ENCODE peak calls at places on chromosomes 3 and 15, in nine cellular contexts. O, Z, J, D, E, H, S, R and I are unnamed samples.

GRCh38 chr15:65042776-65043322 is 2.3 kb upstream of the SLC51B start:
- DNase-seq in D (no peak), S (no peak), Z (no peak), H (no peak), O (no peak), J (no peak), E (no peak), R (no peak), I (no peak)

GRCh38 chr15:60580650-60581415 is 101.9 kb upstream of the ICE2 start:
- DNase-seq in H (no peak), J (peak), D (no peak), Z (no peak), R (no peak), S (no peak), E (no peak), O (peak), I (no peak)

GRCh38 chr3:134250717-134251220 is at the start of gene RYK:
- DNase-seq in D (peak), H (peak), E (peak), S (peak), J (peak), Z (peak), R (peak), O (peak), I (peak)

GRCh38 chr3:20197775-20198174 is 11.8 kb upstream of the SGO1 start:
- DNase-seq in D (no peak), H (no peak), J (no peak), R (no peak), S (no peak), E (no peak), Z (no peak), O (no peak), I (no peak)

GRCh38 chr3:182618981-182619591 is 174.2 kb upstream of the ATP11B start:
- DNase-seq in D (no peak), S (no peak), Z (no peak), J (no peak), E (no peak), R (peak), O (no peak), H (no peak), I (no peak)

GRCh38 chr3:129122697-129123055 is 1.1 kb upstream of the RAB43 start:
- DNase-seq in E (no peak), R (peak), H (no peak), Z (no peak), O (no peak), S (no peak), D (no peak), J (peak), I (no peak)

GRCh38 chr3:49158108-49158709 is 7.9 kb downstream of the CCDC71 start:
- DNase-seq in E (no peak), J (no peak), R (no peak), S (no peak), Z (peak), D (no peak), O (peak), H (no peak), I (no peak)

GRCh38 chr3:19029837-19030835 is 118.2 kb upstream of the KCNH8 start:
- DNase-seq in R (no peak), Z (no peak), J (no peak), S (no peak), H (no peak), D (no peak), E (no peak), O (no peak), I (no peak)

GRCh38 chr15:52652984-52653383 is 26.2 kb downstream of the ATOSA start:
- DNase-seq in Z (no peak), R (no peak), J (no peak), S (no peak), D (no peak), H (no peak), O (no peak), E (no peak), I (no peak)

GRCh38 chr3:175338775-175339535 is 479.8 kb downstream of the NAALADL2 start:
- DNase-seq in H (no peak), O (no peak), S (no peak), D (no peak), J (no peak), Z (no peak), R (peak), E (peak), I (peak)

GRCh38 chr3:109702252-109702651 is 364.9 kb upstream of the DPPA4 start:
- DNase-seq in J (no peak), R (peak), Z (no peak), E (no peak), S (no peak), O (no peak), D (no peak), H (no peak), I (no peak)

GRCh38 chr15:78272326-78272725 is 8.0 kb downstream of the DNAJA4 start:
- DNase-seq in E (no peak), H (no peak), S (no peak), Z (no peak), O (no peak), J (peak), R (no peak), D (no peak), I (no peak)

GRCh38 chr3:167480748-167481147 is 6.9 kb upstream of the SERPINI2 start:
- DNase-seq in E (no peak), S (no peak), J (no peak), R (no peak), H (no peak), D (no peak), O (no peak), Z (no peak), I (no peak)

GRCh38 chr15:63075072-63075995 is 32.8 kb downstream of the TPM1 start:
- DNase-seq in O (no peak), E (no peak), S (no peak), H (no peak), D (no peak), R (no peak), Z (no peak), J (no peak), I (no peak)

GRCh38 chr3:156603379-156604017 is 48.6 kb upstream of the SSR3 start:
- DNase-seq in Z (no peak), S (no peak), R (no peak), E (no peak), H (no peak), J (no peak), D (no peak), O (no peak), I (no peak)

GRCh38 chr3:26345613-26346012 is 277.0 kb upstream of the LRRC3B start:
- DNase-seq in R (no peak), O (no peak), D (no peak), H (no peak), S (no peak), E (no peak), Z (no peak), J (no peak), I (no peak)

GRCh38 chr15:48865387-48866079 is 12.4 kb upstream of the EID1 start:
- DNase-seq in E (no peak), R (peak), J (peak), D (no peak), H (no peak), S (no peak), O (no peak), Z (no peak), I (no peak)

GRCh38 chr15:20340931-20341661 is 200.5 kb downstream of the GOLGA6L6 start:
- DNase-seq in O (no peak), S (peak), R (peak), J (no peak), E (peak), D (no peak), H (no peak), Z (no peak), I (no peak)

GRCh38 chr15:67901922-67902321 is 62.1 kb upstream of the RNU6-1 start:
- DNase-seq in Z (no peak), O (no peak), E (no peak), J (no peak), D (no peak), H (no peak), S (no peak), R (no peak), I (no peak)

GRCh38 chr3:197811343-197811742 is 20.3 kb downstream of the LRCH3 start:
- DNase-seq in E (peak), J (peak), S (no peak), Z (no peak), O (no peak), R (peak), H (no peak), D (peak), I (no peak)

GRCh38 chr3:41690766-41691563 is 270.9 kb downstream of the ULK4 start:
- DNase-seq in S (no peak), O (no peak), R (no peak), H (no peak), J (no peak), E (no peak), D (no peak), Z (no peak), I (peak)

GRCh38 chr3:176905331-176905730 is 292.0 kb downstream of the TBL1XR1 start:
- DNase-seq in H (no peak), E (no peak), D (no peak), O (no peak), R (no peak), S (no peak), J (no peak), Z (no peak), I (peak)

GRCh38 chr3:182725372-182726251 is 67.7 kb upstream of the ATP11B start:
- DNase-seq in Z (no peak), R (peak), E (no peak), H (no peak), J (peak), S (no peak), D (no peak), O (no peak), I (no peak)

GRCh38 chr3:142975316-142975995 is 12.0 kb upstream of the PAQR9 start:
- DNase-seq in R (no peak), Z (no peak), E (no peak), J (no peak), O (no peak), D (no peak), H (no peak), S (no peak), I (no peak)

GRCh38 chr3:46449755-46450552 is 14.8 kb downstream of the LTF start:
- DNase-seq in H (no peak), E (no peak), J (no peak), D (no peak), S (no peak), O (no peak), R (peak), Z (no peak), I (no peak)

GRCh38 chr3:24196526-24196925 is 251.4 kb downstream of the NR1D2 start:
- DNase-seq in Z (no peak), O (no peak), R (peak), J (no peak), S (no peak), D (no peak), H (no peak), E (no peak), I (peak)

GRCh38 chr3:46921041-46921440 is 43.5 kb downstream of the PTH1R start:
- DNase-seq in D (no peak), Z (no peak), O (no peak), R (no peak), S (no peak), J (no peak), E (no peak), H (no peak), I (no peak)

GRCh38 chr15:63628123-63628822 is 31.1 kb downstream of the FBXL22 start:
- DNase-seq in S (no peak), Z (no peak), E (no peak), R (no peak), O (no peak), H (no peak), D (peak), J (no peak), I (no peak)

GRCh38 chr3:41630708-41631107 is 331.2 kb downstream of the ULK4 start:
- DNase-seq in H (no peak), E (no peak), J (no peak), S (no peak), R (no peak), O (no peak), D (no peak), Z (no peak), I (no peak)

GRCh38 chr15:99343836-99344551 is 92.7 kb downstream of the LRRC28 start:
- DNase-seq in H (no peak), J (no peak), Z (peak), R (no peak), E (peak), O (peak), D (peak), S (no peak), I (no peak)

GRCh38 chr3:184455991-184456390 is 76.1 kb downstream of the CHRD start:
- DNase-seq in J (no peak), H (no peak), D (no peak), E (no peak), R (no peak), O (no peak), Z (no peak), S (no peak), I (no peak)

GRCh38 chr3:170802164-170803151 is 67.5 kb downstream of the RPL22L1 start:
- DNase-seq in J (peak), H (no peak), E (no peak), Z (no peak), S (no peak), D (no peak), O (no peak), R (peak), I (peak)

GRCh38 chr3:65545429-65545828 is 493.3 kb downstream of the MAGI1 start:
- DNase-seq in S (no peak), E (no peak), J (no peak), R (peak), O (no peak), Z (no peak), D (no peak), H (no peak), I (no peak)

GRCh38 chr15:90142216-90143175 is 40.2 kb upstream of the IDH2 start:
- DNase-seq in D (no peak), J (no peak), H (no peak), S (no peak), Z (peak), O (peak), E (no peak), R (no peak), I (no peak)

GRCh38 chr3:25297667-25298585 is 130.1 kb upstream of the RARB start:
- DNase-seq in O (no peak), R (no peak), Z (no peak), D (no peak), S (no peak), H (no peak), J (no peak), E (no peak), I (peak)

GRCh38 chr15:64586974-64587373 is 126.6 kb downstream of the ZNF609 start:
- DNase-seq in J (peak), Z (no peak), R (no peak), E (no peak), O (no peak), D (no peak), S (no peak), H (no peak), I (no peak)

GRCh38 chr3:107561980-107562379 is 39.2 kb downstream of the BBX start:
- DNase-seq in D (no peak), S (no peak), J (no peak), E (no peak), H (no peak), Z (no peak), R (no peak), O (no peak), I (no peak)

GRCh38 chr3:172309059-172309458 is 139.2 kb downstream of the GHSR start:
- DNase-seq in H (no peak), D (no peak), R (no peak), Z (no peak), S (no peak), O (no peak), J (no peak), E (no peak), I (no peak)